ENCODE peak calls at places on chromosome 15, in six cellular contexts. One of them, this sample, is unnamed.

GRCh38 chr15:82146990-82147461 is 101.2 kb upstream of the MEX3B start:
- DNase-seq in tibial nerve: no peak
- DNase-seq in cardiac fibroblast: peak; percentile 93
- DNase-seq in SJSA1: peak; percentile 91
- DNase-seq in GM23248: peak; percentile 92
- DNase-seq in neural progenitor cell: no peak
- DNase-seq in this sample: no peak

GRCh38 chr15:94670436-94671034 is 439.2 kb downstream of the MCTP2 start:
- DNase-seq in neural progenitor cell: peak; percentile 61
- DNase-seq in tibial nerve: peak; percentile 28
- DNase-seq in GM23248: peak; percentile 60
- DNase-seq in cardiac fibroblast: peak; percentile 69
- DNase-seq in SJSA1: peak; percentile 22
- DNase-seq in this sample: no peak

GRCh38 chr15:52680041-52680391 is 828 bp upstream of the ATOSA start:
- DNase-seq in SJSA1: peak; percentile 10
- DNase-seq in neural progenitor cell: no peak
- DNase-seq in cardiac fibroblast: peak; percentile 41
- DNase-seq in GM23248: peak; percentile 72
- DNase-seq in tibial nerve: no peak
- DNase-seq in this sample: no peak

GRCh38 chr15:52217186-52217585 is 26.0 kb upstream of the GNB5 start:
- DNase-seq in neural progenitor cell: peak; percentile 43
- DNase-seq in tibial nerve: no peak
- DNase-seq in SJSA1: no peak
- DNase-seq in GM23248: no peak
- DNase-seq in cardiac fibroblast: no peak
- DNase-seq in this sample: no peak

GRCh38 chr15:80153900-80154299 is 1.1 kb downstream of the FAH start:
- DNase-seq in tibial nerve: no peak
- DNase-seq in GM23248: no peak
- DNase-seq in SJSA1: no peak
- DNase-seq in cardiac fibroblast: peak; percentile 29
- DNase-seq in neural progenitor cell: no peak
- DNase-seq in this sample: no peak

GRCh38 chr15:90059208-90059985 is 42.9 kb downstream of the IDH2 start:
- DNase-seq in GM23248: no peak
- DNase-seq in SJSA1: no peak
- DNase-seq in cardiac fibroblast: no peak
- DNase-seq in neural progenitor cell: no peak
- DNase-seq in tibial nerve: peak; percentile 39
- DNase-seq in this sample: no peak

GRCh38 chr15:59447367-59447766 is 9.4 kb downstream of the FAM81A start:
- DNase-seq in GM23248: no peak
- DNase-seq in cardiac fibroblast: no peak
- DNase-seq in SJSA1: no peak
- DNase-seq in neural progenitor cell: no peak
- DNase-seq in tibial nerve: no peak
- DNase-seq in this sample: no peak

GRCh38 chr15:94331731-94332130 is 100.4 kb downstream of the MCTP2 start:
- DNase-seq in cardiac fibroblast: no peak
- DNase-seq in SJSA1: no peak
- DNase-seq in GM23248: no peak
- DNase-seq in neural progenitor cell: no peak
- DNase-seq in tibial nerve: no peak
- DNase-seq in this sample: no peak

GRCh38 chr15:73631915-73632669 is 1.1 kb downstream of the NPTN start:
- DNase-seq in SJSA1: peak; percentile 43
- DNase-seq in tibial nerve: peak; percentile 43
- DNase-seq in cardiac fibroblast: peak; percentile 59
- DNase-seq in neural progenitor cell: peak; percentile 43
- DNase-seq in GM23248: peak; percentile 69
- DNase-seq in this sample: no peak

GRCh38 chr15:74203914-74204431 is 1.4 kb upstream of the STRA6 start:
- DNase-seq in tibial nerve: peak; percentile 26
- DNase-seq in neural progenitor cell: peak; percentile 69
- DNase-seq in SJSA1: no peak
- DNase-seq in GM23248: peak; percentile 59
- DNase-seq in cardiac fibroblast: peak; percentile 26
- DNase-seq in this sample: peak; percentile 63

GRCh38 chr15:74202461-74203401 is at the start of gene STRA6:
- DNase-seq in GM23248: no peak
- DNase-seq in neural progenitor cell: peak; percentile 77
- DNase-seq in SJSA1: no peak
- DNase-seq in cardiac fibroblast: no peak
- DNase-seq in tibial nerve: no peak
- DNase-seq in this sample: peak; percentile 33

GRCh38 chr15:52082197-52083036 is 30.2 kb downstream of the BCL2L10 start:
- DNase-seq in tibial nerve: no peak
- DNase-seq in cardiac fibroblast: no peak
- DNase-seq in SJSA1: no peak
- DNase-seq in neural progenitor cell: peak; percentile 26
- DNase-seq in GM23248: no peak
- DNase-seq in this sample: peak; percentile 28

GRCh38 chr15:31494786-31495185 is 168.2 kb downstream of the KLF13 start:
- DNase-seq in GM23248: no peak
- DNase-seq in tibial nerve: no peak
- DNase-seq in neural progenitor cell: no peak
- DNase-seq in SJSA1: no peak
- DNase-seq in cardiac fibroblast: no peak
- DNase-seq in this sample: no peak

GRCh38 chr15:95624616-95625361 is 705.7 kb upstream of the NR2F2 start:
- DNase-seq in cardiac fibroblast: no peak
- DNase-seq in SJSA1: no peak
- DNase-seq in GM23248: no peak
- DNase-seq in neural progenitor cell: no peak
- DNase-seq in tibial nerve: no peak
- DNase-seq in this sample: no peak

GRCh38 chr15:50259276-50259675 is 6.2 kb downstream of the HDC start:
- DNase-seq in neural progenitor cell: no peak
- DNase-seq in SJSA1: no peak
- DNase-seq in GM23248: no peak
- DNase-seq in tibial nerve: no peak
- DNase-seq in cardiac fibroblast: no peak
- DNase-seq in this sample: no peak

GRCh38 chr15:63506537-63507035 is 2.2 kb downstream of the USP3 start:
- DNase-seq in neural progenitor cell: no peak
- DNase-seq in SJSA1: no peak
- DNase-seq in GM23248: peak; percentile 54
- DNase-seq in tibial nerve: no peak
- DNase-seq in cardiac fibroblast: peak; percentile 29
- DNase-seq in this sample: no peak

GRCh38 chr15:41429003-41429890 is 12.4 kb downstream of the RTF1 start:
- DNase-seq in tibial nerve: no peak
- DNase-seq in SJSA1: no peak
- DNase-seq in GM23248: no peak
- DNase-seq in neural progenitor cell: no peak
- DNase-seq in cardiac fibroblast: no peak
- DNase-seq in this sample: no peak

GRCh38 chr15:74642328-74642723 is 26.7 kb downstream of the CLK3 start:
- DNase-seq in neural progenitor cell: no peak
- DNase-seq in SJSA1: no peak
- DNase-seq in GM23248: no peak
- DNase-seq in cardiac fibroblast: no peak
- DNase-seq in tibial nerve: no peak
- DNase-seq in this sample: no peak

GRCh38 chr15:81296218-81296617 is 27.7 kb downstream of the STARD5 start:
- DNase-seq in SJSA1: no peak
- DNase-seq in cardiac fibroblast: no peak
- DNase-seq in GM23248: no peak
- DNase-seq in neural progenitor cell: no peak
- DNase-seq in tibial nerve: no peak
- DNase-seq in this sample: no peak

GRCh38 chr15:100529556-100529955 is 806 bp upstream of the CERS3 start:
- DNase-seq in cardiac fibroblast: no peak
- DNase-seq in neural progenitor cell: no peak
- DNase-seq in SJSA1: no peak
- DNase-seq in tibial nerve: no peak
- DNase-seq in GM23248: no peak
- DNase-seq in this sample: no peak

GRCh38 chr15:89812126-89812846 is 2.4 kb downstream of the ANPEP start:
- DNase-seq in tibial nerve: peak; percentile 72
- DNase-seq in SJSA1: no peak
- DNase-seq in neural progenitor cell: no peak
- DNase-seq in cardiac fibroblast: peak; percentile 74
- DNase-seq in GM23248: peak; percentile 88
- DNase-seq in this sample: no peak

GRCh38 chr15:62769604-62770003 is 272.9 kb upstream of the TPM1 start:
- DNase-seq in GM23248: peak; percentile 93
- DNase-seq in SJSA1: peak; percentile 62
- DNase-seq in tibial nerve: no peak
- DNase-seq in neural progenitor cell: no peak
- DNase-seq in cardiac fibroblast: peak; percentile 89
- DNase-seq in this sample: peak; percentile 51

DNA sequence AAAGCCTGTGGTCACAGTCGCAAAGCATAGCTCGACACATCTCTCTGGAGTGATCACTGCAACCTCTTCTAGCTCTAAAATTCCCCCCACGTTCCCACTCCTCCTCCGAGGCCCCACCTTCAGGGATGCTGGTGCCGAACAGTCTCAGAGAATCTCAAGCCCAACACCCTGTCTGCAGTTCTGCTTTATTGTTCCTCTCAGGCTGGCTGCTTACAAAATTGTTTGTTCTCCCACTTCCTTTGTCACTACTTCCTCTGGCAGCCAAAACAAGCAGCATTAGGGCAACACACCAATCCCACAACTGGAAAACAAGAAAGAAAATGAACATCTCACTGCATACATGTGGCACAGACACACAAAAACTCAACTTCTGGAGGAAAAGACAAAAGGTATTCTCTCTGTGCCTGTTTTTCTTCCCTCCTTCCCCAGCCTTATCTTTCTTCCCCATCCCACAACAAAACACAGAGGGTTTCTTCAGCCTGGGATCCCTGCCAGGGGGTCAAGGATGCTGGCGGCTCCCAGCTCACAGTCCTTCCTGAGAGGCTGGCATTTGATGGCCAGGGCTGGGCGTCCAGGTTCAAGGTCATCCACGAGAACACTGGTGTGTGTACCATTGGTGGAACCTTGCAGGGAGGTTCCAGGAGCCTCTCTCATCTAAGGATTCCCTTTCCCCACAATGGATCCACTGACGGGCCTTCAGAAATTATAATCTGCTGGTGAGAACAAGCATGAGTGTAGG is 108.4 kb downstream of the TMCO5A start:
- DNase-seq in neural progenitor cell: no peak
- DNase-seq in cardiac fibroblast: no peak
- DNase-seq in SJSA1: peak; percentile 27
- DNase-seq in tibial nerve: peak; percentile 28
- DNase-seq in GM23248: no peak
- DNase-seq in this sample: no peak
- H3K4me3 ChIP-seq in neural progenitor cell: no peak overlapping the region
- H3K4me3 ChIP-seq in cardiac fibroblast: no peak overlapping the region
- H3K4me3 ChIP-seq in SJSA1: no peak overlapping the region
- H3K4me3 ChIP-seq in tibial nerve: no peak overlapping the region
- H3K4me3 ChIP-seq in GM23248: no peak overlapping the region
- H3K4me3 ChIP-seq in this sample: no peak overlapping the region

GRCh38 chr15:24823473-24823872 is 131.3 kb upstream of the SNRPN start:
- DNase-seq in cardiac fibroblast: no peak
- DNase-seq in SJSA1: no peak
- DNase-seq in neural progenitor cell: peak; percentile 95
- DNase-seq in GM23248: no peak
- DNase-seq in tibial nerve: no peak
- DNase-seq in this sample: no peak
- H3K4me3 ChIP-seq in cardiac fibroblast: no peak overlapping the region
- H3K4me3 ChIP-seq in SJSA1: no peak overlapping the region
- H3K4me3 ChIP-seq in neural progenitor cell: peak overlapping the region; percentile 47
- H3K4me3 ChIP-seq in GM23248: no peak overlapping the region
- H3K4me3 ChIP-seq in tibial nerve: no peak overlapping the region
- H3K4me3 ChIP-seq in this sample: no peak overlapping the region

DNA sequence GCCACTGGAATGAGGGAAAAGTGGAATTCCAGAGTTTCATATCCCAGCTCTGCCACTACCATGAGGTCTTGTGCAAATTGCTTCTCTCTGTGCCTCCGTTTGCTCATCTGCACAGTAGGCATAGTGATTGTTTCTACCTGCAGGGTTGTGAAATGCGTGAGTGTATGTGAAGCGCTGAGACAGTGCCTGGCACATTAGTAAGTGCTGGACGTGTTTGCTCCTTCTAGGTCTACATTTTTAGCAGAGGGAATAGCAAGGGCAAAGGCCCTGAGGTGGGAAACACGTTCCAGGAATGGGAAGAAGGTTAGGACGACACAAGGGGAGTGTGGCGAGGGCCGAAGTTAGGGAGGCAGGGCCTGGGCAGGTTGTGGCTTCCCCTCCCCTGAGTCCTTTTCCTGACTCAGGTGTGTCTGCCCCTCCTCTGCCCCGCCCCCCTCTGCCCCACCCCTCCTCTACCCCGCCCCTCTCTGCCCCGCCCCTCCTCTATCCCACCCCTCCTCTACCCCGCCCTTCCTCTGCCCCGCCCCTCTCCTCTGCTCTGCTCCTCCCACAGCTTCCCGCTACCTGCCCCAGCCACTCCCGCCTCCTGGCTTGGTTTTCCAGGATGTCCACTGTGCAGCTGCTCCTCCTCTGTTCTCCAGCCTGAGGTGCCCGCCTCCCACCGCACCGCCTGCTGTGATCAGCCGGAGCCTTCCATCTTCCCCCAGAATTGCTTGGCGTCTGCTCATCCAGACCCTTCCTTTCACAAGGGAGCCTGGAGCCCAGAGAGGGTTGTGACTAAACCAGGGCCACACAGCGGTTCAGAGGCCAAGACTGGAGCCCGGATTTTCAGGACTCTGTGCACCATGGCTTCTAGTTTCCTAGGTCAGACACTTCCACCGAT is 31.1 kb upstream of the SMAD6 start:
- DNase-seq in neural progenitor cell: peak; percentile 76
- DNase-seq in tibial nerve: no peak
- DNase-seq in cardiac fibroblast: no peak
- DNase-seq in SJSA1: no peak
- DNase-seq in GM23248: no peak
- DNase-seq in this sample: no peak
- H3K4me3 ChIP-seq in neural progenitor cell: no peak overlapping the region
- H3K4me3 ChIP-seq in tibial nerve: no peak overlapping the region
- H3K4me3 ChIP-seq in cardiac fibroblast: no peak overlapping the region
- H3K4me3 ChIP-seq in SJSA1: no peak overlapping the region
- H3K4me3 ChIP-seq in GM23248: no peak overlapping the region
- H3K4me3 ChIP-seq in this sample: no peak overlapping the region

GRCh38 chr15:68062946-68063345 is 8.8 kb downstream of the PIAS1 start:
- DNase-seq in cardiac fibroblast: no peak
- DNase-seq in SJSA1: no peak
- DNase-seq in GM23248: no peak
- DNase-seq in tibial nerve: no peak
- DNase-seq in neural progenitor cell: no peak
- DNase-seq in this sample: no peak
- H3K4me3 ChIP-seq in cardiac fibroblast: no peak overlapping the region
- H3K4me3 ChIP-seq in SJSA1: no peak overlapping the region
- H3K4me3 ChIP-seq in GM23248: no peak overlapping the region
- H3K4me3 ChIP-seq in tibial nerve: no peak overlapping the region
- H3K4me3 ChIP-seq in neural progenitor cell: no peak overlapping the region
- H3K4me3 ChIP-seq in this sample: no peak overlapping the region

This sample was measured in skeletal muscle cell.